ENCODE peak calls at places on chromosomes 3 and 15, in eight cellular contexts. N is esophagus squamous epithelium, Y is stomach, O is adrenal gland, P is testis, U is HCT116, T is right lobe of liver, G is IMR-90. A is an unnamed sample.

GRCh38 chr15:65377105-65377975 is 462 bp downstream of the IGDCC3 start:
- DNase-seq in N (no peak), Y (no peak), O (peak), P (no peak), U (no peak), T (peak), G (no peak), A (no peak)

GRCh38 chr15:62569460-62570404 is 404.6 kb upstream of the C2CD4B start:
- DNase-seq in N (no peak), Y (peak), O (peak), P (peak), U (no peak), T (peak), G (peak), A (peak)

GRCh38 chr15:39180494-39180930 is 400.4 kb upstream of the THBS1 start:
- DNase-seq in N (no peak), Y (no peak), O (no peak), P (no peak), U (no peak), T (no peak), G (peak), A (no peak)

GRCh38 chr3:127304121-127304744 is 16.4 kb upstream of the PRR20G start:
- DNase-seq in N (no peak), Y (peak), O (no peak), P (peak), U (peak), T (no peak), G (no peak), A (no peak)

GRCh38 chr3:186613637-186614265 is 891 bp downstream of the AHSG start:
- DNase-seq in N (no peak), Y (no peak), O (no peak), P (no peak), U (no peak), T (no peak), G (no peak), A (no peak)

GRCh38 chr15:98360031-98360430 is 288.3 kb upstream of the IGF1R start:
- DNase-seq in N (no peak), Y (no peak), O (no peak), P (no peak), U (no peak), T (no peak), G (no peak), A (no peak)

GRCh38 chr15:88083828-88084760 is 172.4 kb downstream of the NTRK3 start:
- DNase-seq in N (no peak), Y (no peak), O (no peak), P (no peak), U (no peak), T (no peak), G (no peak), A (no peak)

GRCh38 chr3:71551286-71551919 is 32.1 kb downstream of the FOXP1 start:
- DNase-seq in N (no peak), Y (no peak), O (no peak), P (no peak), U (no peak), T (no peak), G (peak), A (no peak)

GRCh38 chr3:82496890-82497560 is 735.6 kb upstream of the GBE1 start:
- DNase-seq in N (no peak), Y (no peak), O (no peak), P (peak), U (peak), T (no peak), G (no peak), A (no peak)

GRCh38 chr3:66582721-66583141 is 81.9 kb upstream of the LRIG1 start:
- DNase-seq in N (no peak), Y (no peak), O (no peak), P (no peak), U (no peak), T (no peak), G (no peak), A (no peak)

DNA sequence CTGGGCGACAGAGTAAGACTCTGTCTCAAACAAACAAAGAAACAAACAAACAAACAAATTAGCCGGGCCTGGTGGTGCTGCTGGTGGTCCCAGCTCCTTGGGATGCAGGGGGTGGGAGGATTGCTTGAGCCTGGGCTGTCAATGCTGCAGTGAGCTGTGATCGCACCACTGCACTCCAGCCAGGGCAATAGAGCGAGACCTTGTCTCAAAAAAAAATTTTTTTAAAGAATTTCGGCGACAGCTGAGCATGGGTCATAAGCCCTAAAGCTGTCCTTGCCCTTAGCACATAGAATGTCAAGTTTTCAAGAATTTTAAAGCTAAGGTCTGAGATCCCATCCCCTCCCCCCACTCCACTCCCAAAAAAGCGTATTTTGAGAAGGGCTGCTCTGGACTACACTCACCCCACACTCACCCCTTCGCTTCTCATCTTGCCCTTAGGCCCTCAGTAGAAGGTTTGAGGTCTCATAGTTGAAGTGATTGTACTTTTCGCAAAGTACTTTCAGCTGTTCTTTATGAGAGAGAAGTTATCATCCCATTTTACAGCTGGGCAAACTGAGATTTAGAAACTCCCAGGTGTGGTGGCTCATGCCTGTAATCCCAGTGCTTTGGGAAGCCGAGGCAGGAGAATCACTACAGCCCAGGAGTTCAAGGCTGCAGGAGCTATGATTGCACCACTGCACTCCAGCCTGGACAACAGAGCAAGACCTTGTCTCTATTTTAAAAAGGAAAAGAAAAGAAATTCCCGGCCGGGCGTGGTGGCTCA is 34.3 kb upstream of the FLNB start:
- DNase-seq in N (no peak), Y (no peak), O (no peak), P (no peak), U (no peak), T (no peak), G (no peak), A (no peak)
- H3K4me3 ChIP-seq in N (no peak), Y (no peak), O (no peak), P (no peak), U (no peak), T (no peak), G (no peak), A (no peak)

GRCh38 chr3:12999147-13000140 is 73.8 kb downstream of the IQSEC1 start:
- DNase-seq in N (peak), Y (peak), O (peak), P (peak), U (peak), T (peak), G (no peak), A (peak)
- TF ChIP-seq POLR2A in N (no peak), Y (no peak), O (peak), P (no peak), U (no peak), T (peak), G (no peak), A (no peak)

GRCh38 chr15:85453144-85453872 is 72.9 kb downstream of the AKAP13 start:
- DNase-seq in N (no peak), Y (no peak), O (no peak), P (no peak), U (no peak), T (no peak), G (no peak), A (no peak)

GRCh38 chr15:85455851-85456250 is 75.4 kb downstream of the AKAP13 start:
- DNase-seq in N (no peak), Y (no peak), O (no peak), P (no peak), U (no peak), T (no peak), G (no peak), A (no peak)

GRCh38 chr15:85451099-85451700 is 70.8 kb downstream of the AKAP13 start:
- DNase-seq in N (no peak), Y (no peak), O (no peak), P (no peak), U (no peak), T (no peak), G (no peak), A (no peak)

GRCh38 chr15:85454403-85454802 is 74.0 kb downstream of the AKAP13 start:
- DNase-seq in N (no peak), Y (no peak), O (no peak), P (no peak), U (no peak), T (no peak), G (no peak), A (no peak)

GRCh38 chr15:85452436-85452835 is 72.0 kb downstream of the AKAP13 start:
- DNase-seq in N (no peak), Y (no peak), O (no peak), P (no peak), U (no peak), T (no peak), G (no peak), A (no peak)
- H3K27ac ChIP-seq in N (no peak), Y (no peak), O (no peak), P (no peak), U (no peak), T (no peak), G (no peak), A (no peak)

GRCh38 chr3:48243886-48244285 is 3.0 kb downstream of the ZNF589 start:
- DNase-seq in N (no peak), Y (no peak), O (no peak), P (no peak), U (no peak), T (no peak), G (no peak), A (no peak)
- H3K4me3 ChIP-seq in N (no peak), Y (no peak), O (no peak), P (no peak), U (no peak), T (no peak), G (no peak), A (no peak)

A was measured in suprapubic skin.